ENCODE peak calls at places on chromosomes 12 and 14, in ten cellular contexts. One of them, this sample, is unnamed.

GRCh38 chr14:94857985-94858384 is 88.1 kb upstream of the GSC start:
- DNase-seq in non-pigmented ciliary epithelial cell: no peak
- DNase-seq in GM12865: no peak
- DNase-seq in left lung: no peak
- DNase-seq in amniotic epithelial cell: no peak
- DNase-seq in GM10248: no peak
- DNase-seq in activated T-cell treated with anti-CD3 and anti-CD28 coated beads, Interleukin-2, amount 50 U/mL, for 72 hours: no peak
- DNase-seq in GM06990: no peak
- DNase-seq in NCI-H1417: no peak
- DNase-seq in AG08396: no peak
- DNase-seq in this sample: no peak

GRCh38 chr12:78470354-78471195 is 394.0 kb upstream of the SYT1 start:
- DNase-seq in non-pigmented ciliary epithelial cell: no peak
- DNase-seq in GM12865: peak; percentile 33
- DNase-seq in left lung: no peak
- DNase-seq in amniotic epithelial cell: peak; percentile 52
- DNase-seq in GM10248: no peak
- DNase-seq in activated T-cell treated with anti-CD3 and anti-CD28 coated beads, Interleukin-2, amount 50 U/mL, for 72 hours: no peak
- DNase-seq in GM06990: no peak
- DNase-seq in NCI-H1417: peak; percentile 84
- DNase-seq in AG08396: peak; percentile 16
- DNase-seq in this sample: no peak

GRCh38 chr14:99518441-99519346 is 37.5 kb downstream of the CCNK start:
- DNase-seq in non-pigmented ciliary epithelial cell: no peak
- DNase-seq in GM12865: peak; percentile 76
- DNase-seq in left lung: peak; percentile 63
- DNase-seq in amniotic epithelial cell: no peak
- DNase-seq in GM10248: peak; percentile 91
- DNase-seq in activated T-cell treated with anti-CD3 and anti-CD28 coated beads, Interleukin-2, amount 50 U/mL, for 72 hours: peak; percentile 90
- DNase-seq in GM06990: peak; percentile 76
- DNase-seq in NCI-H1417: peak; percentile 85
- DNase-seq in AG08396: peak; percentile 82
- DNase-seq in this sample: no peak

GRCh38 chr14:87888136-87888999 is 104.6 kb downstream of the GALC start:
- DNase-seq in non-pigmented ciliary epithelial cell: no peak
- DNase-seq in GM12865: peak; percentile 35
- DNase-seq in left lung: no peak
- DNase-seq in amniotic epithelial cell: no peak
- DNase-seq in GM10248: no peak
- DNase-seq in activated T-cell treated with anti-CD3 and anti-CD28 coated beads, Interleukin-2, amount 50 U/mL, for 72 hours: peak; percentile 42
- DNase-seq in GM06990: no peak
- DNase-seq in NCI-H1417: peak; percentile 17
- DNase-seq in AG08396: peak; percentile 50
- DNase-seq in this sample: no peak

GRCh38 chr12:12153596-12153995 is 82.9 kb downstream of the BCL2L14 start:
- DNase-seq in non-pigmented ciliary epithelial cell: no peak
- DNase-seq in GM12865: no peak
- DNase-seq in left lung: no peak
- DNase-seq in amniotic epithelial cell: no peak
- DNase-seq in GM10248: no peak
- DNase-seq in activated T-cell treated with anti-CD3 and anti-CD28 coated beads, Interleukin-2, amount 50 U/mL, for 72 hours: no peak
- DNase-seq in GM06990: no peak
- DNase-seq in NCI-H1417: no peak
- DNase-seq in AG08396: no peak
- DNase-seq in this sample: no peak

GRCh38 chr14:32683679-32684078 is 255.0 kb upstream of the NPAS3 start:
- DNase-seq in non-pigmented ciliary epithelial cell: no peak
- DNase-seq in GM12865: peak; percentile 19
- DNase-seq in left lung: no peak
- DNase-seq in amniotic epithelial cell: no peak
- DNase-seq in GM10248: peak; percentile 20
- DNase-seq in activated T-cell treated with anti-CD3 and anti-CD28 coated beads, Interleukin-2, amount 50 U/mL, for 72 hours: no peak
- DNase-seq in GM06990: no peak
- DNase-seq in NCI-H1417: no peak
- DNase-seq in AG08396: no peak
- DNase-seq in this sample: no peak

GRCh38 chr12:105083041-105083440 is 1.2 kb downstream of the ALDH1L2 start:
- DNase-seq in non-pigmented ciliary epithelial cell: no peak
- DNase-seq in GM12865: no peak
- DNase-seq in left lung: no peak
- DNase-seq in amniotic epithelial cell: no peak
- DNase-seq in GM10248: no peak
- DNase-seq in activated T-cell treated with anti-CD3 and anti-CD28 coated beads, Interleukin-2, amount 50 U/mL, for 72 hours: no peak
- DNase-seq in GM06990: no peak
- DNase-seq in NCI-H1417: no peak
- DNase-seq in AG08396: no peak
- DNase-seq in this sample: no peak

GRCh38 chr12:6829532-6830220 is 1.5 kb downstream of the P3H3 start:
- DNase-seq in non-pigmented ciliary epithelial cell: no peak
- DNase-seq in GM12865: no peak
- DNase-seq in left lung: no peak
- DNase-seq in amniotic epithelial cell: no peak
- DNase-seq in GM10248: no peak
- DNase-seq in activated T-cell treated with anti-CD3 and anti-CD28 coated beads, Interleukin-2, amount 50 U/mL, for 72 hours: no peak
- DNase-seq in GM06990: no peak
- DNase-seq in NCI-H1417: peak; percentile 70
- DNase-seq in AG08396: peak; percentile 71
- DNase-seq in this sample: no peak

GRCh38 chr12:126424696-126425095 is 1359.5 kb downstream of the AACS start:
- DNase-seq in non-pigmented ciliary epithelial cell: no peak
- DNase-seq in GM12865: no peak
- DNase-seq in left lung: no peak
- DNase-seq in amniotic epithelial cell: no peak
- DNase-seq in GM10248: no peak
- DNase-seq in activated T-cell treated with anti-CD3 and anti-CD28 coated beads, Interleukin-2, amount 50 U/mL, for 72 hours: no peak
- DNase-seq in GM06990: no peak
- DNase-seq in NCI-H1417: no peak
- DNase-seq in AG08396: no peak
- DNase-seq in this sample: no peak

GRCh38 chr14:76911473-76911872 is 85.3 kb downstream of the LRRC74A start:
- DNase-seq in non-pigmented ciliary epithelial cell: no peak
- DNase-seq in GM12865: no peak
- DNase-seq in left lung: peak; percentile 4
- DNase-seq in amniotic epithelial cell: no peak
- DNase-seq in GM10248: no peak
- DNase-seq in activated T-cell treated with anti-CD3 and anti-CD28 coated beads, Interleukin-2, amount 50 U/mL, for 72 hours: no peak
- DNase-seq in GM06990: no peak
- DNase-seq in NCI-H1417: no peak
- DNase-seq in AG08396: no peak
- DNase-seq in this sample: no peak

GRCh38 chr12:104276192-104277131 is 27.1 kb upstream of the EID3 start:
- DNase-seq in non-pigmented ciliary epithelial cell: no peak
- DNase-seq in GM12865: peak; percentile 60
- DNase-seq in left lung: peak; percentile 55
- DNase-seq in amniotic epithelial cell: no peak
- DNase-seq in GM10248: peak; percentile 50
- DNase-seq in activated T-cell treated with anti-CD3 and anti-CD28 coated beads, Interleukin-2, amount 50 U/mL, for 72 hours: no peak
- DNase-seq in GM06990: no peak
- DNase-seq in NCI-H1417: peak; percentile 85
- DNase-seq in AG08396: no peak
- DNase-seq in this sample: no peak

GRCh38 chr14:28608438-28608837 is 158.1 kb upstream of the FOXG1 start:
- DNase-seq in non-pigmented ciliary epithelial cell: no peak
- DNase-seq in GM12865: no peak
- DNase-seq in left lung: no peak
- DNase-seq in amniotic epithelial cell: no peak
- DNase-seq in GM10248: no peak
- DNase-seq in activated T-cell treated with anti-CD3 and anti-CD28 coated beads, Interleukin-2, amount 50 U/mL, for 72 hours: no peak
- DNase-seq in GM06990: no peak
- DNase-seq in NCI-H1417: peak; percentile 46
- DNase-seq in AG08396: no peak
- DNase-seq in this sample: no peak

GRCh38 chr12:92424338-92424737 is 278.5 kb upstream of the PLEKHG7 start:
- DNase-seq in non-pigmented ciliary epithelial cell: no peak
- DNase-seq in GM12865: no peak
- DNase-seq in left lung: no peak
- DNase-seq in amniotic epithelial cell: no peak
- DNase-seq in GM10248: no peak
- DNase-seq in activated T-cell treated with anti-CD3 and anti-CD28 coated beads, Interleukin-2, amount 50 U/mL, for 72 hours: no peak
- DNase-seq in GM06990: no peak
- DNase-seq in NCI-H1417: no peak
- DNase-seq in AG08396: no peak
- DNase-seq in this sample: no peak

GRCh38 chr12:716506-716905 is 35.9 kb upstream of the WNK1 start:
- DNase-seq in non-pigmented ciliary epithelial cell: no peak
- DNase-seq in GM12865: no peak
- DNase-seq in left lung: no peak
- DNase-seq in amniotic epithelial cell: peak; percentile 76
- DNase-seq in GM10248: peak; percentile 43
- DNase-seq in activated T-cell treated with anti-CD3 and anti-CD28 coated beads, Interleukin-2, amount 50 U/mL, for 72 hours: peak; percentile 47
- DNase-seq in GM06990: no peak
- DNase-seq in NCI-H1417: no peak
- DNase-seq in AG08396: no peak
- DNase-seq in this sample: no peak

GRCh38 chr12:15520083-15520482 is 197.8 kb downstream of the PTPRO start:
- DNase-seq in non-pigmented ciliary epithelial cell: no peak
- DNase-seq in GM12865: no peak
- DNase-seq in left lung: no peak
- DNase-seq in amniotic epithelial cell: no peak
- DNase-seq in GM10248: no peak
- DNase-seq in activated T-cell treated with anti-CD3 and anti-CD28 coated beads, Interleukin-2, amount 50 U/mL, for 72 hours: no peak
- DNase-seq in GM06990: no peak
- DNase-seq in NCI-H1417: peak; percentile 94
- DNase-seq in AG08396: no peak
- DNase-seq in this sample: no peak

GRCh38 chr14:90561920-90562319 is 165.1 kb downstream of the CALM1 start:
- DNase-seq in non-pigmented ciliary epithelial cell: no peak
- DNase-seq in GM12865: no peak
- DNase-seq in left lung: no peak
- DNase-seq in amniotic epithelial cell: no peak
- DNase-seq in GM10248: no peak
- DNase-seq in activated T-cell treated with anti-CD3 and anti-CD28 coated beads, Interleukin-2, amount 50 U/mL, for 72 hours: no peak
- DNase-seq in GM06990: no peak
- DNase-seq in NCI-H1417: no peak
- DNase-seq in AG08396: no peak
- DNase-seq in this sample: no peak

GRCh38 chr12:42410345-42410744 is 84.4 kb downstream of the PPHLN1 start:
- DNase-seq in non-pigmented ciliary epithelial cell: no peak
- DNase-seq in GM12865: no peak
- DNase-seq in left lung: no peak
- DNase-seq in amniotic epithelial cell: peak; percentile 31
- DNase-seq in GM10248: no peak
- DNase-seq in activated T-cell treated with anti-CD3 and anti-CD28 coated beads, Interleukin-2, amount 50 U/mL, for 72 hours: no peak
- DNase-seq in GM06990: no peak
- DNase-seq in NCI-H1417: peak; percentile 65
- DNase-seq in AG08396: no peak
- DNase-seq in this sample: no peak

GRCh38 chr12:19150273-19150895 is 20.9 kb downstream of the PLEKHA5 start:
- DNase-seq in non-pigmented ciliary epithelial cell: no peak
- DNase-seq in GM12865: peak; percentile 18
- DNase-seq in left lung: no peak
- DNase-seq in amniotic epithelial cell: peak; percentile 86
- DNase-seq in GM10248: no peak
- DNase-seq in activated T-cell treated with anti-CD3 and anti-CD28 coated beads, Interleukin-2, amount 50 U/mL, for 72 hours: no peak
- DNase-seq in GM06990: no peak
- DNase-seq in NCI-H1417: no peak
- DNase-seq in AG08396: no peak
- DNase-seq in this sample: peak; percentile 34

GRCh38 chr14:101109981-101110728 is 206.6 kb upstream of the RTL1 start:
- DNase-seq in non-pigmented ciliary epithelial cell: no peak
- DNase-seq in GM12865: no peak
- DNase-seq in left lung: no peak
- DNase-seq in amniotic epithelial cell: no peak
- DNase-seq in GM10248: no peak
- DNase-seq in activated T-cell treated with anti-CD3 and anti-CD28 coated beads, Interleukin-2, amount 50 U/mL, for 72 hours: no peak
- DNase-seq in GM06990: no peak
- DNase-seq in NCI-H1417: peak; percentile 76
- DNase-seq in AG08396: no peak
- DNase-seq in this sample: no peak

GRCh38 chr12:96986883-96987523 is 79.9 kb downstream of the NEDD1 start:
- DNase-seq in non-pigmented ciliary epithelial cell: no peak
- DNase-seq in GM12865: peak; percentile 33
- DNase-seq in left lung: no peak
- DNase-seq in amniotic epithelial cell: peak; percentile 11
- DNase-seq in GM10248: peak; percentile 24
- DNase-seq in activated T-cell treated with anti-CD3 and anti-CD28 coated beads, Interleukin-2, amount 50 U/mL, for 72 hours: no peak
- DNase-seq in GM06990: no peak
- DNase-seq in NCI-H1417: peak; percentile 94
- DNase-seq in AG08396: peak; percentile 39
- DNase-seq in this sample: no peak

GRCh38 chr14:67541448-67542387 is 8.6 kb downstream of the PLEKHH1 start:
- DNase-seq in non-pigmented ciliary epithelial cell: no peak
- DNase-seq in GM12865: no peak
- DNase-seq in left lung: no peak
- DNase-seq in amniotic epithelial cell: no peak
- DNase-seq in GM10248: no peak
- DNase-seq in activated T-cell treated with anti-CD3 and anti-CD28 coated beads, Interleukin-2, amount 50 U/mL, for 72 hours: peak; percentile 9
- DNase-seq in GM06990: no peak
- DNase-seq in NCI-H1417: no peak
- DNase-seq in AG08396: no peak
- DNase-seq in this sample: no peak

GRCh38 chr12:53336137-53336785 is at the start of gene SP7:
- DNase-seq in non-pigmented ciliary epithelial cell: no peak
- DNase-seq in GM12865: no peak
- DNase-seq in left lung: no peak
- DNase-seq in amniotic epithelial cell: no peak
- DNase-seq in GM10248: no peak
- DNase-seq in activated T-cell treated with anti-CD3 and anti-CD28 coated beads, Interleukin-2, amount 50 U/mL, for 72 hours: no peak
- DNase-seq in GM06990: no peak
- DNase-seq in NCI-H1417: peak; percentile 63
- DNase-seq in AG08396: no peak
- DNase-seq in this sample: no peak

GRCh38 chr14:96940009-96940408 is 142.8 kb downstream of the VRK1 start:
- DNase-seq in non-pigmented ciliary epithelial cell: no peak
- DNase-seq in GM12865: peak; percentile 19
- DNase-seq in left lung: no peak
- DNase-seq in amniotic epithelial cell: no peak
- DNase-seq in GM10248: no peak
- DNase-seq in activated T-cell treated with anti-CD3 and anti-CD28 coated beads, Interleukin-2, amount 50 U/mL, for 72 hours: no peak
- DNase-seq in GM06990: no peak
- DNase-seq in NCI-H1417: no peak
- DNase-seq in AG08396: no peak
- DNase-seq in this sample: no peak

GRCh38 chr12:11499802-11500201 is 104.4 kb upstream of the PRB2 start:
- DNase-seq in non-pigmented ciliary epithelial cell: no peak
- DNase-seq in GM12865: no peak
- DNase-seq in left lung: no peak
- DNase-seq in amniotic epithelial cell: no peak
- DNase-seq in GM10248: no peak
- DNase-seq in activated T-cell treated with anti-CD3 and anti-CD28 coated beads, Interleukin-2, amount 50 U/mL, for 72 hours: no peak
- DNase-seq in GM06990: peak; percentile 18
- DNase-seq in NCI-H1417: no peak
- DNase-seq in AG08396: no peak
- DNase-seq in this sample: no peak

GRCh38 chr12:87930033-87930432 is 99.2 kb downstream of the C12orf50 start:
- DNase-seq in non-pigmented ciliary epithelial cell: peak; percentile 28
- DNase-seq in GM12865: no peak
- DNase-seq in left lung: no peak
- DNase-seq in amniotic epithelial cell: peak; percentile 68
- DNase-seq in GM10248: no peak
- DNase-seq in activated T-cell treated with anti-CD3 and anti-CD28 coated beads, Interleukin-2, amount 50 U/mL, for 72 hours: no peak
- DNase-seq in GM06990: no peak
- DNase-seq in NCI-H1417: no peak
- DNase-seq in AG08396: peak; percentile 38
- DNase-seq in this sample: no peak

GRCh38 chr12:2586159-2587035 is 208.4 kb upstream of the FKBP4 start:
- DNase-seq in non-pigmented ciliary epithelial cell: no peak
- DNase-seq in GM12865: no peak
- DNase-seq in left lung: no peak
- DNase-seq in amniotic epithelial cell: no peak
- DNase-seq in GM10248: no peak
- DNase-seq in activated T-cell treated with anti-CD3 and anti-CD28 coated beads, Interleukin-2, amount 50 U/mL, for 72 hours: no peak
- DNase-seq in GM06990: no peak
- DNase-seq in NCI-H1417: peak; percentile 36
- DNase-seq in AG08396: peak; percentile 34
- DNase-seq in this sample: no peak

GRCh38 chr12:1787714-1788113 is 32.7 kb upstream of the LRTM2 start:
- DNase-seq in non-pigmented ciliary epithelial cell: no peak
- DNase-seq in GM12865: no peak
- DNase-seq in left lung: no peak
- DNase-seq in amniotic epithelial cell: no peak
- DNase-seq in GM10248: no peak
- DNase-seq in activated T-cell treated with anti-CD3 and anti-CD28 coated beads, Interleukin-2, amount 50 U/mL, for 72 hours: no peak
- DNase-seq in GM06990: no peak
- DNase-seq in NCI-H1417: no peak
- DNase-seq in AG08396: no peak
- DNase-seq in this sample: no peak

GRCh38 chr12:93902736-93903562 is 225.8 kb downstream of the CRADD start:
- DNase-seq in non-pigmented ciliary epithelial cell: no peak
- DNase-seq in GM12865: no peak
- DNase-seq in left lung: no peak
- DNase-seq in amniotic epithelial cell: no peak
- DNase-seq in GM10248: no peak
- DNase-seq in activated T-cell treated with anti-CD3 and anti-CD28 coated beads, Interleukin-2, amount 50 U/mL, for 72 hours: no peak
- DNase-seq in GM06990: no peak
- DNase-seq in NCI-H1417: no peak
- DNase-seq in AG08396: no peak
- DNase-seq in this sample: no peak

This sample was measured in BJ.